ENCODE peak calls at places on chromosomes 6 and 20, in five cellular contexts. One of them, this sample, is unnamed.

GRCh38 chr6:12546659-12546987 is 169.9 kb upstream of the PHACTR1 start:
- DNase-seq in amniotic stem cell: no peak
- DNase-seq in GM18507: no peak
- DNase-seq in anterior cingulate cortex: no peak
- DNase-seq in hippocampal formation: no peak
- DNase-seq in this sample: no peak

GRCh38 chr20:3669710-3670367 is 6.6 kb upstream of the GFRA4 start:
- DNase-seq in amniotic stem cell: no peak
- DNase-seq in GM18507: no peak
- DNase-seq in anterior cingulate cortex: no peak
- DNase-seq in hippocampal formation: no peak
- DNase-seq in this sample: no peak

GRCh38 chr6:98958791-98959190 is 11.0 kb upstream of the FBXL4 start:
- DNase-seq in amniotic stem cell: no peak
- DNase-seq in GM18507: no peak
- DNase-seq in anterior cingulate cortex: no peak
- DNase-seq in hippocampal formation: no peak
- DNase-seq in this sample: no peak

GRCh38 chr6:44076366-44077200 is 50.7 kb downstream of the MRPL14 start:
- DNase-seq in amniotic stem cell: no peak
- DNase-seq in GM18507: no peak
- DNase-seq in anterior cingulate cortex: no peak
- DNase-seq in hippocampal formation: no peak
- DNase-seq in this sample: no peak

GRCh38 chr6:168180548-168181011 is 101.6 kb upstream of the FRMD1 start:
- DNase-seq in amniotic stem cell: no peak
- DNase-seq in GM18507: no peak
- DNase-seq in anterior cingulate cortex: no peak
- DNase-seq in hippocampal formation: no peak
- DNase-seq in this sample: no peak

GRCh38 chr20:43931976-43932375 is 17.3 kb downstream of the TOX2 start:
- DNase-seq in amniotic stem cell: no peak
- DNase-seq in GM18507: no peak
- DNase-seq in anterior cingulate cortex: no peak
- DNase-seq in hippocampal formation: no peak
- DNase-seq in this sample: no peak

GRCh38 chr6:30411515-30412207 is 66.7 kb downstream of the RPP21 start:
- DNase-seq in amniotic stem cell: no peak
- DNase-seq in GM18507: no peak
- DNase-seq in anterior cingulate cortex: no peak
- DNase-seq in hippocampal formation: no peak
- DNase-seq in this sample: no peak

GRCh38 chr20:59933849-59934585 is 580 bp upstream of the SYCP2 start:
- DNase-seq in amniotic stem cell: peak
- DNase-seq in GM18507: no peak
- DNase-seq in anterior cingulate cortex: peak
- DNase-seq in hippocampal formation: peak
- DNase-seq in this sample: peak

GRCh38 chr6:113848280-113848679 is 8.9 kb upstream of the MARCKS start:
- DNase-seq in amniotic stem cell: no peak
- DNase-seq in GM18507: no peak
- DNase-seq in anterior cingulate cortex: no peak
- DNase-seq in hippocampal formation: no peak
- DNase-seq in this sample: no peak

GRCh38 chr6:170106906-170107525 is 183.9 kb downstream of the DLL1 start:
- DNase-seq in amniotic stem cell: no peak
- DNase-seq in GM18507: no peak
- DNase-seq in anterior cingulate cortex: no peak
- DNase-seq in hippocampal formation: no peak
- DNase-seq in this sample: peak

GRCh38 chr6:39007575-39007974 is 41.0 kb upstream of the GLP1R start:
- DNase-seq in amniotic stem cell: no peak
- DNase-seq in GM18507: no peak
- DNase-seq in anterior cingulate cortex: no peak
- DNase-seq in hippocampal formation: no peak
- DNase-seq in this sample: no peak

GRCh38 chr6:166777096-166777630 is 150.1 kb upstream of the RPS6KA2 start:
- DNase-seq in amniotic stem cell: no peak
- DNase-seq in GM18507: no peak
- DNase-seq in anterior cingulate cortex: no peak
- DNase-seq in hippocampal formation: no peak
- DNase-seq in this sample: no peak

GRCh38 chr6:7241709-7242645 is 71.0 kb downstream of the SSR1 start:
- DNase-seq in amniotic stem cell: no peak
- DNase-seq in GM18507: no peak
- DNase-seq in anterior cingulate cortex: no peak
- DNase-seq in hippocampal formation: no peak
- DNase-seq in this sample: no peak

GRCh38 chr6:91816335-91816734 is 1229.5 kb upstream of the MAP3K7 start:
- DNase-seq in amniotic stem cell: no peak
- DNase-seq in GM18507: no peak
- DNase-seq in anterior cingulate cortex: no peak
- DNase-seq in hippocampal formation: no peak
- DNase-seq in this sample: no peak

GRCh38 chr6:108653864-108654402 is 93.2 kb downstream of the FOXO3 start:
- DNase-seq in amniotic stem cell: no peak
- DNase-seq in GM18507: no peak
- DNase-seq in anterior cingulate cortex: no peak
- DNase-seq in hippocampal formation: no peak
- DNase-seq in this sample: no peak

GRCh38 chr6:56671651-56672461 is 29.2 kb upstream of the DST start:
- DNase-seq in amniotic stem cell: no peak
- DNase-seq in GM18507: no peak
- DNase-seq in anterior cingulate cortex: peak
- DNase-seq in hippocampal formation: peak
- DNase-seq in this sample: no peak